ENCODE peak calls at places on chromosomes 13 and 19, in eight cellular contexts. E is cardiac muscle cell, I is omental fat pad, H is fibroblast of lung, Z is left ventricle myocardium inferior, K is mucosa of descending colon, D is glutamatergic neuron, A is heart left ventricle. T is an unnamed sample.

GRCh38 chr13:79393564-79394249 is 12.3 kb downstream of the RBM26 start:
- DNase-seq in E (no peak), I (no peak), H (no peak), Z (no peak), K (no peak), D (no peak), A (no peak), T (no peak)

GRCh38 chr13:102400619-102401125 is 1.2 kb downstream of the FGF14 start:
- DNase-seq in E (no peak), I (no peak), H (peak), Z (peak), K (no peak), D (peak), A (peak), T (no peak)

GRCh38 chr19:42024622-42025111 is 30.6 kb upstream of the ATP1A3 start:
- DNase-seq in E (peak), I (no peak), H (peak), Z (peak), K (no peak), D (no peak), A (peak), T (no peak)

GRCh38 chr19:43743059-43743458 is 11.7 kb downstream of the SMG9 start:
- DNase-seq in E (peak), I (no peak), H (peak), Z (no peak), K (no peak), D (no peak), A (no peak), T (no peak)

GRCh38 chr19:18863843-18864362 is 32.1 kb downstream of the CERS1 start:
- DNase-seq in E (no peak), I (no peak), H (no peak), Z (no peak), K (no peak), D (no peak), A (no peak), T (no peak)

GRCh38 chr13:111325146-111325890 is 4.9 kb downstream of the TEX29 start:
- DNase-seq in E (no peak), I (no peak), H (no peak), Z (no peak), K (no peak), D (no peak), A (no peak), T (no peak)

GRCh38 chr19:39341122-39341719 is 1.0 kb upstream of the SAMD4B start:
- DNase-seq in E (peak), I (no peak), H (peak), Z (peak), K (peak), D (peak), A (peak), T (peak)

GRCh38 chr13:77511552-77511951 is 24.0 kb upstream of the SCEL start:
- DNase-seq in E (no peak), I (no peak), H (peak), Z (no peak), K (no peak), D (peak), A (no peak), T (no peak)

GRCh38 chr13:83681547-83681946 is 200.7 kb downstream of the SLITRK1 start:
- DNase-seq in E (no peak), I (no peak), H (no peak), Z (no peak), K (no peak), D (no peak), A (no peak), T (no peak)

GRCh38 chr19:30695171-30695875 is 323.1 kb downstream of the ZNF536 start:
- DNase-seq in E (no peak), I (no peak), H (no peak), Z (no peak), K (no peak), D (peak), A (no peak), T (no peak)

GRCh38 chr19:30693179-30693578 is 321.0 kb downstream of the ZNF536 start:
- DNase-seq in E (no peak), I (no peak), H (no peak), Z (no peak), K (no peak), D (no peak), A (no peak), T (no peak)

GRCh38 chr19:30694156-30694555 is 322.0 kb downstream of the ZNF536 start:
- DNase-seq in E (no peak), I (no peak), H (no peak), Z (no peak), K (no peak), D (no peak), A (no peak), T (no peak)

GRCh38 chr19:30699871-30700280 is 327.7 kb downstream of the ZNF536 start:
- DNase-seq in E (no peak), I (no peak), H (no peak), Z (no peak), K (no peak), D (no peak), A (no peak), T (no peak)

GRCh38 chr19:30696514-30696913 is 324.3 kb downstream of the ZNF536 start:
- DNase-seq in E (peak), I (no peak), H (no peak), Z (no peak), K (no peak), D (peak), A (no peak), T (peak)
- TF ChIP-seq CTCF in E (peak), I (no peak), H (peak), Z (peak), K (no peak), D (peak), A (peak), T (peak)

DNA sequence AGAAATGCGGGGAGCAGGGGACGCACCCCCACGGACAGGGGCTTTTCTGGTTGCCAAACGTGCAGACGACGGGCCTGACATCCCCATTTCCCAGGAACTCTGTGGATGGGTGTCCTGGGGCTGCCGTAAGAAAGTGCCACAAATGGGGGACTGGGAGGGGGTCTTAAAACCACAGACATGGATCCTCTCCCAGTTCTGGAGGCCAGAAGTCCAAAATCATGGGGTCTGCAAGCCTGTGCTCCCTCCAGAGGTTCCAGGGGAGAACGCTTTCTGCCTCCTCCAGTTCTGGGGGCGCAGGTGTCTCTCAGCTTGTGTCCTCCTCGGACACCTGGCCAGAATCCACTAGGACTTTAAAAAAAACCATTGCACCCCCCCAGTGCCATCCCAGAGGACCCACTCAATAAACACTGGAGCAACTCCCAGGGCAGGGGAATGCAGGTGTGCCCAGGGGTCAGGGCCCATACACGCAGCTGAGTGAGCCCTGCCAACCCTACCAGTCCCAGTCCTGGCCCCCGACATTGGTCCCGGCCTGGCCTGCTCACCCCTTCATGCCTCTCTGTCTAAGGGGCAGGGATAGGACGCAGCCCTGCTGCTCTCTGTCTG is 103.9 kb downstream of the GADD45B start:
- DNase-seq in E (no peak), I (no peak), H (no peak), Z (no peak), K (no peak), D (no peak), A (no peak), T (no peak)
- TF ChIP-seq CTCF in E (no peak), I (no peak), H (no peak), Z (peak), K (no peak), D (peak), A (peak), T (peak)

DNA sequence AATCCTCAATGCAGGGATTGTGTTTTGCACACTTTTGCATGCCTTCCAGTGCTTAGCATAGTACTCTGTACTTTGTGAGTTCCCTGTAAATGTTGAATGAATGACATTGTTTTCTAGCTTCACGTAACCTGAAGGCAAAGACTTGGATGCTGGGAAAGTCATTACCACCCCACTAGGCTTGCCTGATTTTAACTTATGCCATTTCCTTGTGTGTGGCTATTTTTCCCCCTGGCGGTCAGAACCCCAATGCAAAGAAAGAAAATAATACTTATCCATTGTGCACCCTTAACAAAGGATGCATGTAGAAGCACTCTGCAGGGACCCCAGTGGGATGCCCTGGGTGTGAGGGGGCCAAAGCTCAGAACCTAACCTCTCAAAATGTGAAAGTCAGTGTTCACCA is 1.2 kb upstream of the ENOX1 start:
- DNase-seq in E (peak), I (no peak), H (peak), Z (no peak), K (no peak), D (peak), A (no peak), T (no peak)
- TF ChIP-seq CTCF in E (peak), I (no peak), H (peak), Z (peak), K (no peak), D (peak), A (no peak), T (no peak)

DNA sequence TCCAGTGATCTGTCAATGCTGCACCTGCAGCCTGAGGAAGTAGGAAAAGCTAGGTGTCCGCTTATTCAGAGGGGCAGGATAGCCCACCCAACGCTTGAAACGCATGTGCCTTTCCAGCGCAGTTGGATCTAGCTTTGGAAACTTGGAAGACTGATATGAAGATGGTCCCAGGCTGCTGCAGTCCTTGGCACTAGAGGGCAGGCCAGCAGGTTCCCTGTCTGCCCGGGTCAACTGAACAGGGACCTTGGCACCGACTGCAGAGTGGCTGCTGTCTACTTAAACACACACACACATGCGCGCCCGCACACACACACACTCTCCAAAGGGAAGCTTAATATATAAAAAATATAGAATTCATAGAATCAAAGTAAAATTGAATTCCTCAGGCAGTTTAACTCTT is 100.0 kb downstream of the TSHZ3 start:
- DNase-seq in E (no peak), I (no peak), H (no peak), Z (no peak), K (no peak), D (no peak), A (no peak), T (no peak)
- TF ChIP-seq CTCF in E (no peak), I (no peak), H (no peak), Z (peak), K (no peak), D (no peak), A (no peak), T (no peak)

GRCh38 chr13:20185657-20186056 is 7.1 kb downstream of the GJB2 start:
- DNase-seq in E (no peak), I (no peak), H (no peak), Z (no peak), K (no peak), D (no peak), A (no peak), T (no peak)

GRCh38 chr13:20186771-20187170 is 6.0 kb downstream of the GJB2 start:
- DNase-seq in E (no peak), I (no peak), H (no peak), Z (no peak), K (no peak), D (no peak), A (no peak), T (no peak)

GRCh38 chr13:20178156-20178555 is 14.6 kb downstream of the GJB2 start:
- DNase-seq in E (no peak), I (no peak), H (no peak), Z (no peak), K (no peak), D (no peak), A (no peak), T (no peak)

GRCh38 chr13:20181180-20181579 is 11.6 kb downstream of the GJB2 start:
- DNase-seq in E (no peak), I (no peak), H (no peak), Z (no peak), K (no peak), D (no peak), A (no peak), T (no peak)

DNA sequence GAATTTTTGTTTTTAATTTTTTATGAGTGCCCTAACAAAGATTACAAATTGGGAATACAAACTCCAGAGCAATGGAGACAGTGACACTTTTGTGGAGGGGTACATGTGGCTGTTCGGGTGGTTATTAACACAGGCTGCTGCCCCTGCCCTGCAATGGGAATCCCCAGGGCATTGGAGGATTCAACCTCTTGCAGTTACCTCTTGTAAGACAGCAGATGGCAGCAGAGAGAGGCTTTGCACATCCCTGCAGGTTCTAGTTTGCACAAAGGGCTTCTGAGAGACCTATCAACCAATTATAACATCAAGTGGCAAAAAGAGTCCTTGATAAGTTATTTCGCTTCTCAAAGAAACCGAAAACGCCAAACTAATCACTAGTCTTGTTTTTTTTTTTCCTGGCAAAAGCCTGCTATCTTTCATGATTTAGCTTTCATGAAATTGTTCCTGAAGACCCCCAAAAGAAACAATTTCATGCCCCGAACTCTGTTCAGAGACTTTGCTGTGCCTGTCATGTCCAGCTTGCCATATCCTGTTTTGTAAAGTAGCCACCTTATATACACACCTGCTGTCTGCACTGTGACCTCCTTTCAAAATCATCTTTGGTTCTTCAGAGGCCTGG is 10.4 kb downstream of the GJB2 start:
- DNase-seq in E (peak), I (no peak), H (peak), Z (no peak), K (no peak), D (no peak), A (no peak), T (no peak)
- TF ChIP-seq CTCF in E (peak), I (no peak), H (peak), Z (peak), K (peak), D (peak), A (peak), T (peak)

T was measured in progenitor cell of endocrine pancreas.